ENCODE peak calls at places on chromosomes 13 and 19, in nine cellular contexts. H, C, D, R, B, M, V, S and I are unnamed samples.

GRCh38 chr19:36032251-36033104 is at the start of gene CLIP3:
- DNase-seq in H (peak; percentile 40), C (no peak), D (no peak), R (peak; percentile 87), B (peak; percentile 72), M (peak; percentile 64), V (peak; percentile 44), S (no peak), I (peak; percentile 84)

GRCh38 chr19:52896431-52897148 is 845 bp downstream of the ZNF320 start:
- DNase-seq in H (no peak), C (no peak), D (no peak), R (peak; percentile 34), B (peak; percentile 7), M (no peak), V (no peak), S (peak; percentile 4), I (no peak)

GRCh38 chr13:77696006-77696862 is 1.3 kb upstream of the SLAIN1 start:
- DNase-seq in H (no peak), C (no peak), D (no peak), R (no peak), B (no peak), M (peak; percentile 12), V (no peak), S (no peak), I (no peak)

GRCh38 chr13:110425444-110425780 is 118.3 kb downstream of the COL4A2 start:
- DNase-seq in H (no peak), C (no peak), D (no peak), R (no peak), B (no peak), M (peak; percentile 93), V (peak; percentile 52), S (no peak), I (no peak)

GRCh38 chr13:33213797-33214196 is 71.8 kb downstream of the STARD13 start:
- DNase-seq in H (no peak), C (no peak), D (no peak), R (no peak), B (no peak), M (no peak), V (no peak), S (no peak), I (no peak)

GRCh38 chr13:49587311-49587847 is 2.0 kb upstream of the RCBTB1 start:
- DNase-seq in H (no peak), C (no peak), D (no peak), R (no peak), B (no peak), M (no peak), V (peak; percentile 26), S (peak; percentile 88), I (no peak)

GRCh38 chr13:87123987-87124784 is 547.0 kb upstream of the SLITRK5 start:
- DNase-seq in H (no peak), C (no peak), D (no peak), R (no peak), B (no peak), M (no peak), V (peak; percentile 4), S (peak; percentile 89), I (no peak)

GRCh38 chr19:7645656-7646425 is 8.9 kb downstream of the STXBP2 start:
- DNase-seq in H (no peak), C (no peak), D (no peak), R (no peak), B (no peak), M (no peak), V (no peak), S (no peak), I (no peak)

GRCh38 chr19:43229315-43229714 is 23.9 kb upstream of the PSG4 start:
- DNase-seq in H (no peak), C (no peak), D (no peak), R (no peak), B (no peak), M (no peak), V (no peak), S (no peak), I (no peak)

GRCh38 chr19:23273022-23273593 is 22.9 kb upstream of the ZNF724 start:
- DNase-seq in H (no peak), C (no peak), D (no peak), R (no peak), B (no peak), M (no peak), V (no peak), S (no peak), I (no peak)

GRCh38 chr19:30362156-30362754 is 9.9 kb upstream of the ZNF536 start:
- DNase-seq in H (no peak), C (no peak), D (no peak), R (no peak), B (no peak), M (no peak), V (no peak), S (no peak), I (no peak)
- TF ChIP-seq CTCF in H (no peak), C (no peak), D (no peak), R (no peak), B (no peak), M (no peak), V (no peak), S (no peak), I (no peak)

GRCh38 chr13:113084094-113084942 is 21.3 kb upstream of the F7 start:
- DNase-seq in H (no peak), C (no peak), D (no peak), R (no peak), B (no peak), M (no peak), V (no peak), S (no peak), I (no peak)
- TF ChIP-seq CTCF in H (peak; percentile 36), C (no peak), D (no peak), R (no peak), B (peak; percentile 41), M (no peak), V (peak; percentile 19), S (peak; percentile 28), I (peak; percentile 55)

DNA sequence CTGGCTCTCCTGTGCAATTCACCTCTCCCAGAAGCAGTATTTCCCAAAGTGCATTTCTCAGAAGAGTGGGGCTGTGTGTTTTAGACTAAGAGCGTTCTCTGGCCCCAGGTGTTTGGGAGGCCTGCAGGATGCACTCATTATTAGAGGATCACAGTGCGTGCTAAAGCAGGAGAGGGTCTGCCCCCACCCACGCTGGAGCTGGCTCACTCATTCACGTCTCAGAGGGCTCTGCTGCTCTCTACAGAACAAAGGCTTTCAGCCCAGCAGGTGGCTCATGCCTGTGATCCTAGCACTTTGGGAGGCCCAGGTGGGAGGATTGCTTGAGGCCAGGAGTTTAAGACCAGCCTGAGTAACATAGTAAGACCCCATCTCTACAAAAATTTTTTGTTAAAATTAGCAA is 756.7 kb downstream of the UQCRFS1 start:
- DNase-seq in H (no peak), C (no peak), D (no peak), R (no peak), B (no peak), M (no peak), V (no peak), S (no peak), I (no peak)
- TF ChIP-seq CTCF in H (no peak), C (no peak), D (no peak), R (no peak), B (no peak), M (no peak), V (no peak), S (no peak), I (no peak)

GRCh38 chr19:46052896-46053295 is 12.1 kb upstream of the IGFL4 start:
- DNase-seq in H (no peak), C (no peak), D (no peak), R (no peak), B (no peak), M (no peak), V (no peak), S (no peak), I (no peak)

GRCh38 chr19:46049597-46049996 is 8.8 kb upstream of the IGFL4 start:
- DNase-seq in H (no peak), C (no peak), D (no peak), R (no peak), B (no peak), M (no peak), V (no peak), S (no peak), I (no peak)
- TF ChIP-seq CTCF in H (no peak), C (no peak), D (no peak), R (no peak), B (peak; percentile 19), M (no peak), V (no peak), S (no peak), I (no peak)

DNA sequence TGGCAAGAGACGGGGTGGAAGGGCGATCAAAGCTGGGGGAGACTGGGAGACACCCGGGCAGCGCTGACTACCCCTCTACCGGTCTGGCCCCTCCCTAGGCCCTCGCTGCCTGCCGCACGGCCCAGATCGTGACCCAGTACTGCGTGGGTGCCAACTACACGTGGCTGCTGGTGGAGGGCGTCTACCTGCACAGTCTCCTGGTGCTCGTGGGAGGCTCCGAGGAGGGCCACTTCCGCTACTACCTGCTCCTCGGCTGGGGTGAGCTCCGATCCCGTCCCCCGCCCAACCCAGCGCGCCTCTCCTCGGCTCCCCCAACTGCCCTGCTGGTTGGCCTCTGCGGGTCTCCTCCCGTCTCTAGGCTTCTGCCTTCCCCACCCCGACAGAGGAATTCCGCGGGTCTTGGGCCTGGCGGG is 8.8 kb downstream of the GIPR start:
- DNase-seq in H (no peak), C (peak; percentile 57), D (no peak), R (no peak), B (no peak), M (no peak), V (no peak), S (no peak), I (no peak)
- TF ChIP-seq CTCF in H (no peak), C (no peak), D (no peak), R (no peak), B (no peak), M (no peak), V (no peak), S (no peak), I (no peak)

DNA sequence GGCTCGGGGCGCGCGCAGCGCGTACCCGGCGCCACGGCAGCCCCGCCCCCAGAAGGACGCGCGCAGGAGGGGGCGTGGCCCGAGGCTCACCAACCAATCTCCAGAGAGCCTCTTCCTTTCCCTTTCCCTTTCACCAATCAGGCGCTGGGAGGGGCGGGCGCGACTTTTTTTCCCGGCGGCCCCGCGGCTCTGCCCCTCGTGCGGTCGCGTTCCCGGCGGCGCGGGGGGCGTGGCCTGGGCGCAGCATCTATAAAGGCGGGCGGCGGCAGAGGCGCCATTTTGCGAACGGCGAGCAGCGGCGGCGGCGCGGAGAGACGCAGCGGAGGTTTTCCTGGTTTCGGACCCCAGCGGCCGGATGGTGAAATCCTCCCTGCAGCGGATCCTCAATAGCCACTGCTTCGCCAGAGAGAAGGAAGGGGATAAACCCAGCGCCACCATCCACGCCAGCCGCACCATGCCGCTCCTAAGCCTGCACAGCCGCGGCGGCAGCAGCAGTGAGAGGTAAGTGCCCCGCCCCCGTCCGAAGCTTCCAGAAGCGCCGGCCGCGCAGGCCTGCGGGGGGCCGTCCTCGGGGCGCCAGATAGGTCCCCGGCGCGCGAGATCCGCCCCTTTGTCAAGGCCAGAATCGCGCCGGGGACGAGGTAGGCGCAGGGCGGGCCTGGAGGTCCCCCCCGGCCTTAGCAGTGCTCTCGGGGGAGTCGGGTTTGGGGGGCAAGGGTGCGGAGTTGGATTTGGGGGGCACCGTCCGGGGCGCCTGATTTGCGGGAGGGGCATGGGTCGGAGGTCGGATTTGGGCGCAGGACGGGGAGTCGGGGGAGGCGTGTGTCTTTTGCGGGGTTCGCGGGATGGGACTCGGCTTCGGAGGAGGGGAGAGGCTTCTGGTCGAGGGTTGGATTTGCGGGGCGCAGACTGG is 12.5 kb downstream of the PEAK3 start:
- DNase-seq in H (peak; percentile 99), C (peak; percentile 98), D (peak; percentile 89), R (peak; percentile 99), B (peak; percentile 99), M (peak; percentile 95), V (peak; percentile 97), S (peak; percentile 72), I (peak; percentile 100)
- TF ChIP-seq CTCF in H (peak; percentile 31), C (no peak), D (no peak), R (no peak), B (peak; percentile 47), M (no peak), V (no peak), S (no peak), I (peak; percentile 65)

GRCh38 chr13:94620286-94620896 is 18.7 kb downstream of the GPR180 start:
- DNase-seq in H (no peak), C (peak; percentile 9), D (no peak), R (no peak), B (peak; percentile 22), M (peak; percentile 52), V (peak; percentile 18), S (no peak), I (no peak)
- TF ChIP-seq CTCF in H (peak; percentile 92), C (peak; percentile 59), D (no peak), R (no peak), B (peak; percentile 91), M (peak; percentile 68), V (peak; percentile 87), S (peak; percentile 82), I (peak; percentile 87)